ENCODE peak calls at places on chromosomes 3 and 15, in nine cellular contexts. S is cardiac muscle cell; F is neural progenitor cell; M is CD8-positive, alpha-beta memory T cell; G is left ventricle myocardium inferior; L is ovary; D is upper lobe of right lung; V is stomach; A is uterus. N is an unnamed sample. For H3K4me1, the result is how much of the 10 kb centered on the place peaks cover.

GRCh38 chr3:61936344-61936937 is 375.1 kb downstream of the PTPRG start:
- DNase-seq in G (no peak), S (peak), D (no peak), M (no peak), A (no peak), L (no peak), V (no peak), F (peak), N (no peak)

GRCh38 chr3:108159865-108160264 is 62.4 kb downstream of the IFT57 start:
- DNase-seq in V (no peak), S (peak), L (no peak), F (no peak), M (no peak), G (no peak), A (no peak), D (no peak), N (no peak)

GRCh38 chr3:16334909-16335308 is 69.9 kb downstream of the OXNAD1 start:
- DNase-seq in L (no peak), V (no peak), D (no peak), F (no peak), G (no peak), M (no peak), A (no peak), S (peak), N (no peak)

GRCh38 chr3:191634902-191635301 is 173.9 kb downstream of the PYDC2 start:
- DNase-seq in A (no peak), S (no peak), L (no peak), V (no peak), F (no peak), G (no peak), M (no peak), D (no peak), N (no peak)

GRCh38 chr3:66405701-66406091 is 95.1 kb downstream of the LRIG1 start:
- DNase-seq in M (no peak), V (no peak), A (no peak), G (no peak), D (no peak), F (no peak), L (no peak), S (peak), N (peak)

GRCh38 chr15:44738340-44738984 is 2.1 kb downstream of the TRIM69 start:
- DNase-seq in A (no peak), L (no peak), M (peak), G (no peak), S (peak), V (no peak), F (peak), D (no peak), N (no peak)

GRCh38 chr3:65483475-65483874 is 555.2 kb downstream of the MAGI1 start:
- DNase-seq in G (peak), L (peak), M (no peak), D (peak), F (peak), A (peak), S (peak), V (peak), N (peak)

GRCh38 chr15:76905855-76906254 is 715 bp upstream of the SCAPER start:
- DNase-seq in S (peak), A (no peak), G (no peak), L (no peak), F (no peak), D (no peak), M (no peak), V (no peak), N (no peak)

GRCh38 chr15:68151277-68151676 is 53.9 kb downstream of the CALML4 start:
- DNase-seq in S (no peak), V (no peak), L (no peak), A (no peak), G (no peak), M (no peak), D (no peak), F (no peak), N (no peak)

GRCh38 chr15:91896656-91897055 is 43.1 kb downstream of the SLCO3A1 start:
- DNase-seq in V (no peak), G (no peak), A (no peak), D (no peak), L (no peak), M (no peak), F (no peak), S (no peak), N (no peak)

GRCh38 chr3:11618897-11619296 is 24.8 kb downstream of the VGLL4 start:
- DNase-seq in S (no peak), F (no peak), D (no peak), M (no peak), L (no peak), G (no peak), A (no peak), V (peak), N (no peak)

GRCh38 chr3:153980252-153980590 is 141.0 kb upstream of the ARHGEF26 start:
- DNase-seq in G (no peak), A (no peak), D (no peak), V (peak), F (no peak), M (no peak), L (no peak), S (no peak), N (no peak)

GRCh38 chr15:71455107-71455506 is 339.8 kb downstream of the THSD4 start:
- DNase-seq in A (no peak), L (no peak), V (no peak), G (no peak), M (no peak), D (no peak), F (no peak), S (no peak), N (no peak)

GRCh38 chr3:131174752-131175151 is 148.1 kb downstream of the NEK11 start:
- DNase-seq in G (no peak), S (peak), M (peak), L (no peak), F (no peak), A (no peak), V (no peak), D (no peak), N (no peak)

GRCh38 chr15:79099692-79100091 is 9.1 kb upstream of the RASGRF1 start:
- DNase-seq in S (no peak), A (no peak), M (no peak), G (no peak), L (no peak), F (no peak), V (no peak), D (no peak), N (peak)

GRCh38 chr15:30649952-30650929 is 24.3 kb downstream of the ARHGAP11B start:
- DNase-seq in M (no peak), V (no peak), A (no peak), L (no peak), G (no peak), S (no peak), D (no peak), F (no peak), N (no peak)

GRCh38 chr3:55538158-55538557 is 51.1 kb upstream of the WNT5A start:
- DNase-seq in D (no peak), L (no peak), V (no peak), A (no peak), F (peak), S (no peak), G (no peak), M (no peak), N (no peak)

GRCh38 chr15:77495806-77496589 is 75.3 kb downstream of the HMG20A start:
- DNase-seq in M (no peak), G (peak), A (no peak), D (peak), L (no peak), V (no peak), F (peak), S (peak), N (no peak)

GRCh38 chr3:167437428-167438139 is 36.3 kb downstream of the SERPINI2 start:
- DNase-seq in A (no peak), S (no peak), V (no peak), M (no peak), D (no peak), L (no peak), G (no peak), F (no peak), N (no peak)

GRCh38 chr3:125186800-125187598 is 25.5 kb downstream of the SLC12A8 start:
- DNase-seq in G (no peak), V (no peak), F (peak), M (no peak), A (no peak), S (no peak), D (no peak), L (no peak), N (no peak)

GRCh38 chr3:189355481-189356201 is 183.9 kb downstream of the TPRG1 start:
- DNase-seq in D (no peak), V (no peak), M (peak), A (no peak), S (peak), G (no peak), F (peak), L (no peak), N (no peak)

GRCh38 chr15:83108266-83109219 is 1.1 kb downstream of the TM6SF1 start:
- DNase-seq in S (peak), F (no peak), D (peak), L (no peak), G (peak), A (peak), V (peak), M (no peak), N (peak)

GRCh38 chr3:111392911-111393351 is 149.1 kb upstream of the CD96 start:
- DNase-seq in G (no peak), M (peak), L (no peak), F (no peak), A (no peak), S (no peak), V (no peak), D (no peak), N (no peak)

GRCh38 chr3:11570789-11571495 is 72.8 kb downstream of the VGLL4 start:
- DNase-seq in A (peak), D (no peak), F (no peak), V (no peak), L (no peak), S (peak), G (no peak), M (no peak), N (no peak)

GRCh38 chr15:90160781-90161727 is 40.1 kb upstream of the SEMA4B start:
- DNase-seq in V (peak), L (peak), F (no peak), D (peak), A (peak), S (no peak), G (no peak), M (no peak), N (no peak)

GRCh38 chr3:22779737-22780136 is 423.4 kb upstream of the UBE2E2 start:
- DNase-seq in S (peak), M (no peak), F (no peak), A (no peak), L (no peak), D (no peak), V (no peak), G (no peak), N (no peak)

GRCh38 chr15:27172821-27173220 is 201.8 kb downstream of the GABRG3 start:
- DNase-seq in L (no peak), D (no peak), G (no peak), A (no peak), M (no peak), S (no peak), F (no peak), V (no peak), N (no peak)

GRCh38 chr3:16923112-16923511 is 38.4 kb downstream of the PLCL2 start:
- DNase-seq in L (no peak), G (no peak), V (no peak), M (no peak), F (no peak), A (no peak), S (no peak), D (no peak), N (no peak)

GRCh38 chr3:154776549-154777230 is 303.4 kb upstream of the MME start:
- DNase-seq in L (no peak), F (no peak), G (no peak), D (no peak), S (no peak), M (no peak), A (no peak), V (no peak), N (no peak)

GRCh38 chr15:39153718-39154117 is 427.2 kb upstream of the THBS1 start:
- DNase-seq in L (no peak), A (no peak), V (no peak), G (no peak), S (no peak), D (no peak), M (no peak), F (no peak), N (no peak)

GRCh38 chr3:106299300-106300098 is 430.7 kb upstream of the CBLB start:
- DNase-seq in D (no peak), V (no peak), L (no peak), G (no peak), F (no peak), M (no peak), A (no peak), S (peak), N (no peak)

GRCh38 chr15:83474578-83474977 is 27.4 kb downstream of the SH3GL3 start:
- DNase-seq in L (no peak), D (no peak), S (no peak), M (no peak), V (no peak), G (no peak), F (no peak), A (no peak), N (no peak)

GRCh38 chr3:16174389-16174788 is at the start of gene GALNT15:
- DNase-seq in L (peak), F (peak), V (peak), M (no peak), A (peak), D (peak), G (peak), S (peak), N (peak)

GRCh38 chr3:53803124-53803815 is 42.9 kb downstream of the CHDH start:
- DNase-seq in V (no peak), L (no peak), D (peak), G (no peak), A (no peak), F (no peak), S (no peak), M (no peak), N (no peak)

GRCh38 chr15:98744506-98744905 is 96.2 kb downstream of the IGF1R start:
- DNase-seq in L (no peak), G (no peak), A (no peak), M (no peak), D (no peak), S (no peak), V (no peak), F (no peak), N (no peak)
- H3K4me1 ChIP-seq in L (under half), G (half or more), A (under half), M (under half), D (under half), S (under half), V (under half), F (under half), N (under half)

DNA sequence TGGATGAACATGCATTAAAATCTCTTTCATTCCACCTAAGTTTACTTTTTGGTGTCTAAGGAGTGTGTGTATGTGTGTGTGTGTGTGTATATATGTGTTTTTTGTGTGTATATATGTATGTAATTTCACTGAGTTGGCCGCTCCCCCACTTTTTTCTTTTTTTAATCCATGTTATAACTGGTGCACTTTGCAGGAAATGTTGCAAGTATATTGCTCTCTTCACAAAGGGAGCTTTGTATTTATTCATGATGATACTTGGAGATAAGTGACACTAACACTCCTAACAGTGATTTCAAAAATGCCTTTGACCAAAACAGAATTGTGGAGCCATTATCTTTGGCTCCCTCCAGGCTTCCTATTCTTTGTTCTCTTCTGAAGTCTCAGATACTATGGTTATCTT is 95.8 kb downstream of the FNDC3B start:
- DNase-seq in L (no peak), A (no peak), M (no peak), G (no peak), D (no peak), V (no peak), S (peak), F (no peak), N (no peak)
- H3K4me1 ChIP-seq in L (under half), A (under half), M (under half), G (half or more), D (half or more), V (under half), S (under half), F (under half), N (under half)

GRCh38 chr3:58218904-58219303 is 8.1 kb upstream of the DNASE1L3 start:
- DNase-seq in D (no peak), A (no peak), F (no peak), L (no peak), M (no peak), G (no peak), V (no peak), S (no peak), N (no peak)
- H3K4me1 ChIP-seq in D (under half), A (under half), F (under half), L (under half), M (under half), G (under half), V (under half), S (under half), N (under half)

GRCh38 chr3:119330858-119331257 is 36.7 kb downstream of the ARHGAP31 start:
- DNase-seq in V (no peak), F (no peak), G (no peak), D (no peak), L (no peak), S (no peak), A (no peak), M (no peak), N (no peak)
- H3K4me1 ChIP-seq in V (under half), F (under half), G (half or more), D (under half), L (under half), S (half or more), A (under half), M (under half), N (under half)

DNA sequence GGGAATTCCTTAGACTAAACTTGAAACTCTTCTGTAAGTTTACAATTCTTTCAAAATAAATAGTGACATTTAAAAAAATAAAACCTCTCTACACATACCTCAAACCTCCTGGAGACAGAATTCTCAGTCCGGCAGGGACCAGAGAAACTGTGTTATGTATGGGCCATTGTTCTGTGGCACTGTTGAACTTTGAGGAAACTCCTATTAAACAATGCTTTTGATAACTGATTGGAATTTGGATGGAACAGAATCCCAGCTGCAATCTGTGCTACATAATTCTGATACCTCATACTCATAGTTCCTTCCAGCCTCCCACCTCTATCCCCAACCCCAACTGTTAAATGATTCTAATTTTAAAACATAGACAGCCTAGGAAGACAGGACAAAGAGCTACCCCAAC is 85.0 kb downstream of the TM4SF4 start:
- DNase-seq in G (no peak), M (no peak), A (no peak), V (no peak), L (no peak), S (peak), D (no peak), F (no peak), N (no peak)
- H3K4me1 ChIP-seq in G (half or more), M (under half), A (under half), V (under half), L (under half), S (under half), D (under half), F (under half), N (under half)